ENCODE peak calls at places on chromosomes 7 and 10, in ten cellular contexts. One of them, this sample, is unnamed.
A peak's percentile ranks its signal among the peaks of the same experiment; 100 is the strongest.

GRCh38 chr7:150973571-150974451 is 4.3 kb downstream of the KCNH2 start:
- DNase-seq in caudate nucleus: peak; percentile 52
- DNase-seq in activated T-helper 9 cell treated with anti-CD3 and anti-CD28 coated beads, Interleukin-2, amount 50 U/mL, for 16 hours: no peak
- DNase-seq in effector CD4-positive, alpha-beta T cell: no peak
- DNase-seq in adrenal gland: no peak
- DNase-seq in naive thymus-derived CD8-positive, alpha-beta T cell: peak; percentile 37
- DNase-seq in endothelial cell: no peak
- DNase-seq in GM12865: no peak
- DNase-seq in CD8-positive, alpha-beta memory T cell: no peak
- DNase-seq in sigmoid colon: no peak
- DNase-seq in this sample: no peak

GRCh38 chr7:105707967-105708580 is 126.8 kb upstream of the EFCAB10 start:
- DNase-seq in caudate nucleus: no peak
- DNase-seq in activated T-helper 9 cell treated with anti-CD3 and anti-CD28 coated beads, Interleukin-2, amount 50 U/mL, for 16 hours: no peak
- DNase-seq in effector CD4-positive, alpha-beta T cell: no peak
- DNase-seq in adrenal gland: no peak
- DNase-seq in naive thymus-derived CD8-positive, alpha-beta T cell: no peak
- DNase-seq in endothelial cell: no peak
- DNase-seq in GM12865: no peak
- DNase-seq in CD8-positive, alpha-beta memory T cell: no peak
- DNase-seq in sigmoid colon: no peak
- DNase-seq in this sample: no peak

GRCh38 chr10:87837445-87837844 is 19.4 kb upstream of the ATAD1 start:
- DNase-seq in caudate nucleus: no peak
- DNase-seq in activated T-helper 9 cell treated with anti-CD3 and anti-CD28 coated beads, Interleukin-2, amount 50 U/mL, for 16 hours: no peak
- DNase-seq in effector CD4-positive, alpha-beta T cell: no peak
- DNase-seq in adrenal gland: no peak
- DNase-seq in naive thymus-derived CD8-positive, alpha-beta T cell: no peak
- DNase-seq in endothelial cell: no peak
- DNase-seq in GM12865: peak; percentile 16
- DNase-seq in CD8-positive, alpha-beta memory T cell: no peak
- DNase-seq in sigmoid colon: no peak
- DNase-seq in this sample: no peak

GRCh38 chr10:61284222-61284890 is 168.8 kb downstream of the TMEM26 start:
- DNase-seq in caudate nucleus: no peak
- DNase-seq in activated T-helper 9 cell treated with anti-CD3 and anti-CD28 coated beads, Interleukin-2, amount 50 U/mL, for 16 hours: no peak
- DNase-seq in effector CD4-positive, alpha-beta T cell: no peak
- DNase-seq in adrenal gland: no peak
- DNase-seq in naive thymus-derived CD8-positive, alpha-beta T cell: no peak
- DNase-seq in endothelial cell: no peak
- DNase-seq in GM12865: peak; percentile 46
- DNase-seq in CD8-positive, alpha-beta memory T cell: no peak
- DNase-seq in sigmoid colon: no peak
- DNase-seq in this sample: no peak

GRCh38 chr7:116547347-116547746 is 22.5 kb downstream of the CAV1 start:
- DNase-seq in caudate nucleus: no peak
- DNase-seq in activated T-helper 9 cell treated with anti-CD3 and anti-CD28 coated beads, Interleukin-2, amount 50 U/mL, for 16 hours: no peak
- DNase-seq in effector CD4-positive, alpha-beta T cell: no peak
- DNase-seq in adrenal gland: no peak
- DNase-seq in naive thymus-derived CD8-positive, alpha-beta T cell: no peak
- DNase-seq in endothelial cell: no peak
- DNase-seq in GM12865: no peak
- DNase-seq in CD8-positive, alpha-beta memory T cell: no peak
- DNase-seq in sigmoid colon: no peak
- DNase-seq in this sample: no peak

GRCh38 chr7:148626828-148627227 is 36.3 kb downstream of the C7orf33 start:
- DNase-seq in caudate nucleus: no peak
- DNase-seq in activated T-helper 9 cell treated with anti-CD3 and anti-CD28 coated beads, Interleukin-2, amount 50 U/mL, for 16 hours: no peak
- DNase-seq in effector CD4-positive, alpha-beta T cell: no peak
- DNase-seq in adrenal gland: no peak
- DNase-seq in naive thymus-derived CD8-positive, alpha-beta T cell: no peak
- DNase-seq in endothelial cell: no peak
- DNase-seq in GM12865: no peak
- DNase-seq in CD8-positive, alpha-beta memory T cell: no peak
- DNase-seq in sigmoid colon: no peak
- DNase-seq in this sample: no peak

GRCh38 chr7:40469481-40469880 is 334.7 kb downstream of the SUGCT start:
- DNase-seq in caudate nucleus: no peak
- DNase-seq in activated T-helper 9 cell treated with anti-CD3 and anti-CD28 coated beads, Interleukin-2, amount 50 U/mL, for 16 hours: no peak
- DNase-seq in effector CD4-positive, alpha-beta T cell: no peak
- DNase-seq in adrenal gland: no peak
- DNase-seq in naive thymus-derived CD8-positive, alpha-beta T cell: no peak
- DNase-seq in endothelial cell: no peak
- DNase-seq in GM12865: no peak
- DNase-seq in CD8-positive, alpha-beta memory T cell: no peak
- DNase-seq in sigmoid colon: no peak
- DNase-seq in this sample: no peak

GRCh38 chr7:10300557-10300956 is 673.1 kb upstream of the PHF14 start:
- DNase-seq in caudate nucleus: no peak
- DNase-seq in activated T-helper 9 cell treated with anti-CD3 and anti-CD28 coated beads, Interleukin-2, amount 50 U/mL, for 16 hours: no peak
- DNase-seq in effector CD4-positive, alpha-beta T cell: no peak
- DNase-seq in adrenal gland: no peak
- DNase-seq in naive thymus-derived CD8-positive, alpha-beta T cell: no peak
- DNase-seq in endothelial cell: no peak
- DNase-seq in GM12865: peak; percentile 32
- DNase-seq in CD8-positive, alpha-beta memory T cell: no peak
- DNase-seq in sigmoid colon: no peak
- DNase-seq in this sample: no peak

GRCh38 chr10:44873156-44873555 is 38.0 kb upstream of the TMEM72 start:
- DNase-seq in caudate nucleus: no peak
- DNase-seq in activated T-helper 9 cell treated with anti-CD3 and anti-CD28 coated beads, Interleukin-2, amount 50 U/mL, for 16 hours: no peak
- DNase-seq in effector CD4-positive, alpha-beta T cell: no peak
- DNase-seq in adrenal gland: peak; percentile 8
- DNase-seq in naive thymus-derived CD8-positive, alpha-beta T cell: no peak
- DNase-seq in endothelial cell: no peak
- DNase-seq in GM12865: no peak
- DNase-seq in CD8-positive, alpha-beta memory T cell: no peak
- DNase-seq in sigmoid colon: no peak
- DNase-seq in this sample: no peak

GRCh38 chr7:129557686-129558481 is 53.6 kb upstream of the NRF1 start:
- DNase-seq in caudate nucleus: peak; percentile 76
- DNase-seq in activated T-helper 9 cell treated with anti-CD3 and anti-CD28 coated beads, Interleukin-2, amount 50 U/mL, for 16 hours: no peak
- DNase-seq in effector CD4-positive, alpha-beta T cell: no peak
- DNase-seq in adrenal gland: no peak
- DNase-seq in naive thymus-derived CD8-positive, alpha-beta T cell: no peak
- DNase-seq in endothelial cell: no peak
- DNase-seq in GM12865: no peak
- DNase-seq in CD8-positive, alpha-beta memory T cell: no peak
- DNase-seq in sigmoid colon: no peak
- DNase-seq in this sample: no peak

GRCh38 chr10:122391875-122392274 is 17.4 kb downstream of the PLEKHA1 start:
- DNase-seq in caudate nucleus: no peak
- DNase-seq in activated T-helper 9 cell treated with anti-CD3 and anti-CD28 coated beads, Interleukin-2, amount 50 U/mL, for 16 hours: no peak
- DNase-seq in effector CD4-positive, alpha-beta T cell: no peak
- DNase-seq in adrenal gland: no peak
- DNase-seq in naive thymus-derived CD8-positive, alpha-beta T cell: no peak
- DNase-seq in endothelial cell: no peak
- DNase-seq in GM12865: no peak
- DNase-seq in CD8-positive, alpha-beta memory T cell: no peak
- DNase-seq in sigmoid colon: no peak
- DNase-seq in this sample: no peak

GRCh38 chr10:125266541-125266940 is 106.2 kb upstream of the CTBP2 start:
- DNase-seq in caudate nucleus: no peak
- DNase-seq in activated T-helper 9 cell treated with anti-CD3 and anti-CD28 coated beads, Interleukin-2, amount 50 U/mL, for 16 hours: no peak
- DNase-seq in effector CD4-positive, alpha-beta T cell: no peak
- DNase-seq in adrenal gland: no peak
- DNase-seq in naive thymus-derived CD8-positive, alpha-beta T cell: no peak
- DNase-seq in endothelial cell: no peak
- DNase-seq in GM12865: no peak
- DNase-seq in CD8-positive, alpha-beta memory T cell: no peak
- DNase-seq in sigmoid colon: no peak
- DNase-seq in this sample: no peak

GRCh38 chr10:92691591-92692084 is 1.9 kb downstream of the HHEX start:
- DNase-seq in caudate nucleus: no peak
- DNase-seq in activated T-helper 9 cell treated with anti-CD3 and anti-CD28 coated beads, Interleukin-2, amount 50 U/mL, for 16 hours: no peak
- DNase-seq in effector CD4-positive, alpha-beta T cell: no peak
- DNase-seq in adrenal gland: peak; percentile 71
- DNase-seq in naive thymus-derived CD8-positive, alpha-beta T cell: no peak
- DNase-seq in endothelial cell: peak; percentile 67
- DNase-seq in GM12865: no peak
- DNase-seq in CD8-positive, alpha-beta memory T cell: no peak
- DNase-seq in sigmoid colon: peak; percentile 78
- DNase-seq in this sample: no peak

GRCh38 chr10:79490400-79491081 is 21.8 kb upstream of the EIF5AL1 start:
- DNase-seq in caudate nucleus: no peak
- DNase-seq in activated T-helper 9 cell treated with anti-CD3 and anti-CD28 coated beads, Interleukin-2, amount 50 U/mL, for 16 hours: no peak
- DNase-seq in effector CD4-positive, alpha-beta T cell: no peak
- DNase-seq in adrenal gland: no peak
- DNase-seq in naive thymus-derived CD8-positive, alpha-beta T cell: no peak
- DNase-seq in endothelial cell: no peak
- DNase-seq in GM12865: no peak
- DNase-seq in CD8-positive, alpha-beta memory T cell: no peak
- DNase-seq in sigmoid colon: peak; percentile 90
- DNase-seq in this sample: no peak

GRCh38 chr10:10787586-10787985 is 230.1 kb upstream of the CELF2 start:
- DNase-seq in caudate nucleus: no peak
- DNase-seq in activated T-helper 9 cell treated with anti-CD3 and anti-CD28 coated beads, Interleukin-2, amount 50 U/mL, for 16 hours: no peak
- DNase-seq in effector CD4-positive, alpha-beta T cell: no peak
- DNase-seq in adrenal gland: no peak
- DNase-seq in naive thymus-derived CD8-positive, alpha-beta T cell: no peak
- DNase-seq in endothelial cell: no peak
- DNase-seq in GM12865: no peak
- DNase-seq in CD8-positive, alpha-beta memory T cell: no peak
- DNase-seq in sigmoid colon: no peak
- DNase-seq in this sample: no peak

GRCh38 chr10:114810926-114811325 is 10.7 kb upstream of the FHIP2A start:
- DNase-seq in caudate nucleus: no peak
- DNase-seq in activated T-helper 9 cell treated with anti-CD3 and anti-CD28 coated beads, Interleukin-2, amount 50 U/mL, for 16 hours: no peak
- DNase-seq in effector CD4-positive, alpha-beta T cell: no peak
- DNase-seq in adrenal gland: no peak
- DNase-seq in naive thymus-derived CD8-positive, alpha-beta T cell: no peak
- DNase-seq in endothelial cell: no peak
- DNase-seq in GM12865: peak; percentile 80
- DNase-seq in CD8-positive, alpha-beta memory T cell: no peak
- DNase-seq in sigmoid colon: no peak
- DNase-seq in this sample: no peak

GRCh38 chr7:155945670-155946325 is 133.5 kb upstream of the SHH start:
- DNase-seq in caudate nucleus: no peak
- DNase-seq in activated T-helper 9 cell treated with anti-CD3 and anti-CD28 coated beads, Interleukin-2, amount 50 U/mL, for 16 hours: no peak
- DNase-seq in effector CD4-positive, alpha-beta T cell: no peak
- DNase-seq in adrenal gland: no peak
- DNase-seq in naive thymus-derived CD8-positive, alpha-beta T cell: no peak
- DNase-seq in endothelial cell: no peak
- DNase-seq in GM12865: no peak
- DNase-seq in CD8-positive, alpha-beta memory T cell: no peak
- DNase-seq in sigmoid colon: peak; percentile 19
- DNase-seq in this sample: no peak

GRCh38 chr10:34985823-34986222 is 104.3 kb downstream of the CUL2 start:
- DNase-seq in caudate nucleus: no peak
- DNase-seq in activated T-helper 9 cell treated with anti-CD3 and anti-CD28 coated beads, Interleukin-2, amount 50 U/mL, for 16 hours: no peak
- DNase-seq in effector CD4-positive, alpha-beta T cell: no peak
- DNase-seq in adrenal gland: no peak
- DNase-seq in naive thymus-derived CD8-positive, alpha-beta T cell: no peak
- DNase-seq in endothelial cell: no peak
- DNase-seq in GM12865: no peak
- DNase-seq in CD8-positive, alpha-beta memory T cell: no peak
- DNase-seq in sigmoid colon: no peak
- DNase-seq in this sample: no peak

GRCh38 chr10:7477538-7478334 is 66.9 kb upstream of the SFMBT2 start:
- DNase-seq in caudate nucleus: no peak
- DNase-seq in activated T-helper 9 cell treated with anti-CD3 and anti-CD28 coated beads, Interleukin-2, amount 50 U/mL, for 16 hours: no peak
- DNase-seq in effector CD4-positive, alpha-beta T cell: no peak
- DNase-seq in adrenal gland: no peak
- DNase-seq in naive thymus-derived CD8-positive, alpha-beta T cell: no peak
- DNase-seq in endothelial cell: no peak
- DNase-seq in GM12865: peak; percentile 70
- DNase-seq in CD8-positive, alpha-beta memory T cell: no peak
- DNase-seq in sigmoid colon: no peak
- DNase-seq in this sample: no peak

GRCh38 chr7:159097661-159098423 is 46.8 kb downstream of the VIPR2 start:
- DNase-seq in caudate nucleus: no peak
- DNase-seq in activated T-helper 9 cell treated with anti-CD3 and anti-CD28 coated beads, Interleukin-2, amount 50 U/mL, for 16 hours: no peak
- DNase-seq in effector CD4-positive, alpha-beta T cell: no peak
- DNase-seq in adrenal gland: no peak
- DNase-seq in naive thymus-derived CD8-positive, alpha-beta T cell: no peak
- DNase-seq in endothelial cell: no peak
- DNase-seq in GM12865: no peak
- DNase-seq in CD8-positive, alpha-beta memory T cell: no peak
- DNase-seq in sigmoid colon: peak; percentile 60
- DNase-seq in this sample: no peak

GRCh38 chr7:155454183-155455112 is 3.5 kb upstream of the EN2 start:
- DNase-seq in caudate nucleus: no peak
- DNase-seq in activated T-helper 9 cell treated with anti-CD3 and anti-CD28 coated beads, Interleukin-2, amount 50 U/mL, for 16 hours: no peak
- DNase-seq in effector CD4-positive, alpha-beta T cell: no peak
- DNase-seq in adrenal gland: no peak
- DNase-seq in naive thymus-derived CD8-positive, alpha-beta T cell: no peak
- DNase-seq in endothelial cell: no peak
- DNase-seq in GM12865: no peak
- DNase-seq in CD8-positive, alpha-beta memory T cell: no peak
- DNase-seq in sigmoid colon: no peak
- DNase-seq in this sample: no peak

GRCh38 chr7:5354460-5355279 is 69.0 kb downstream of the TNRC18 start:
- DNase-seq in caudate nucleus: no peak
- DNase-seq in activated T-helper 9 cell treated with anti-CD3 and anti-CD28 coated beads, Interleukin-2, amount 50 U/mL, for 16 hours: no peak
- DNase-seq in effector CD4-positive, alpha-beta T cell: no peak
- DNase-seq in adrenal gland: peak; percentile 90
- DNase-seq in naive thymus-derived CD8-positive, alpha-beta T cell: no peak
- DNase-seq in endothelial cell: no peak
- DNase-seq in GM12865: peak; percentile 42
- DNase-seq in CD8-positive, alpha-beta memory T cell: no peak
- DNase-seq in sigmoid colon: peak; percentile 95
- DNase-seq in this sample: no peak

GRCh38 chr7:144144426-144144825 is 21.4 kb downstream of the OR2A14 start:
- DNase-seq in caudate nucleus: no peak
- DNase-seq in activated T-helper 9 cell treated with anti-CD3 and anti-CD28 coated beads, Interleukin-2, amount 50 U/mL, for 16 hours: no peak
- DNase-seq in effector CD4-positive, alpha-beta T cell: no peak
- DNase-seq in adrenal gland: no peak
- DNase-seq in naive thymus-derived CD8-positive, alpha-beta T cell: no peak
- DNase-seq in endothelial cell: no peak
- DNase-seq in GM12865: no peak
- DNase-seq in CD8-positive, alpha-beta memory T cell: no peak
- DNase-seq in sigmoid colon: no peak
- DNase-seq in this sample: no peak

GRCh38 chr10:95236068-95236903 is 42.2 kb downstream of the ACSM6 start:
- DNase-seq in caudate nucleus: no peak
- DNase-seq in activated T-helper 9 cell treated with anti-CD3 and anti-CD28 coated beads, Interleukin-2, amount 50 U/mL, for 16 hours: no peak
- DNase-seq in effector CD4-positive, alpha-beta T cell: no peak
- DNase-seq in adrenal gland: no peak
- DNase-seq in naive thymus-derived CD8-positive, alpha-beta T cell: no peak
- DNase-seq in endothelial cell: no peak
- DNase-seq in GM12865: peak; percentile 94
- DNase-seq in CD8-positive, alpha-beta memory T cell: no peak
- DNase-seq in sigmoid colon: no peak
- DNase-seq in this sample: no peak

GRCh38 chr10:17220652-17221100 is 7.4 kb upstream of the VIM start:
- DNase-seq in caudate nucleus: no peak
- DNase-seq in activated T-helper 9 cell treated with anti-CD3 and anti-CD28 coated beads, Interleukin-2, amount 50 U/mL, for 16 hours: no peak
- DNase-seq in effector CD4-positive, alpha-beta T cell: no peak
- DNase-seq in adrenal gland: no peak
- DNase-seq in naive thymus-derived CD8-positive, alpha-beta T cell: no peak
- DNase-seq in endothelial cell: no peak
- DNase-seq in GM12865: no peak
- DNase-seq in CD8-positive, alpha-beta memory T cell: no peak
- DNase-seq in sigmoid colon: no peak
- DNase-seq in this sample: no peak

GRCh38 chr10:69356187-69356586 is 60.5 kb downstream of the TACR2 start:
- DNase-seq in caudate nucleus: no peak
- DNase-seq in activated T-helper 9 cell treated with anti-CD3 and anti-CD28 coated beads, Interleukin-2, amount 50 U/mL, for 16 hours: no peak
- DNase-seq in effector CD4-positive, alpha-beta T cell: no peak
- DNase-seq in adrenal gland: no peak
- DNase-seq in naive thymus-derived CD8-positive, alpha-beta T cell: no peak
- DNase-seq in endothelial cell: no peak
- DNase-seq in GM12865: no peak
- DNase-seq in CD8-positive, alpha-beta memory T cell: no peak
- DNase-seq in sigmoid colon: no peak
- DNase-seq in this sample: no peak

GRCh38 chr10:60434418-60435046 is 44.9 kb upstream of the ANK3 start:
- DNase-seq in caudate nucleus: peak; percentile 11
- DNase-seq in activated T-helper 9 cell treated with anti-CD3 and anti-CD28 coated beads, Interleukin-2, amount 50 U/mL, for 16 hours: no peak
- DNase-seq in effector CD4-positive, alpha-beta T cell: no peak
- DNase-seq in adrenal gland: peak; percentile 53
- DNase-seq in naive thymus-derived CD8-positive, alpha-beta T cell: no peak
- DNase-seq in endothelial cell: peak; percentile 45
- DNase-seq in GM12865: peak; percentile 45
- DNase-seq in CD8-positive, alpha-beta memory T cell: no peak
- DNase-seq in sigmoid colon: no peak
- DNase-seq in this sample: no peak

GRCh38 chr10:121747163-121747775 is 149.0 kb upstream of the FGFR2 start:
- DNase-seq in caudate nucleus: no peak
- DNase-seq in activated T-helper 9 cell treated with anti-CD3 and anti-CD28 coated beads, Interleukin-2, amount 50 U/mL, for 16 hours: no peak
- DNase-seq in effector CD4-positive, alpha-beta T cell: no peak
- DNase-seq in adrenal gland: no peak
- DNase-seq in naive thymus-derived CD8-positive, alpha-beta T cell: no peak
- DNase-seq in endothelial cell: no peak
- DNase-seq in GM12865: no peak
- DNase-seq in CD8-positive, alpha-beta memory T cell: no peak
- DNase-seq in sigmoid colon: no peak
- DNase-seq in this sample: no peak

This sample was measured in central memory CD8-positive, alpha-beta T cell.